ENCODE peak calls at places on chromosomes 12 and 14, in seven cellular contexts. P, X, V, F, J, C and O are unnamed samples.

GRCh38 chr14:54568821-54569591 is 2.1 kb downstream of the SAMD4A start:
- DNase-seq in X (no peak), F (no peak), J (no peak), P (no peak), V (peak), C (no peak), O (no peak)

GRCh38 chr12:9214536-9214935 is 6.3 kb upstream of the PZP start:
- DNase-seq in C (no peak), F (no peak), P (no peak), J (no peak), X (no peak), V (no peak), O (no peak)

GRCh38 chr14:94867931-94868597 is 98.2 kb upstream of the GSC start:
- DNase-seq in J (peak), P (no peak), F (peak), X (no peak), C (no peak), V (no peak), O (no peak)

GRCh38 chr12:110530511-110530910 is 28.4 kb downstream of the RAD9B start:
- DNase-seq in F (no peak), X (no peak), P (no peak), J (no peak), C (no peak), V (no peak), O (no peak)

GRCh38 chr12:22115711-22116110 is 69.7 kb downstream of the CMAS start:
- DNase-seq in J (no peak), X (no peak), P (no peak), C (no peak), V (no peak), F (no peak), O (no peak)

GRCh38 chr12:75881910-75882309 is 149.7 kb downstream of the PHLDA1 start:
- DNase-seq in X (no peak), F (no peak), P (no peak), C (no peak), J (peak), V (no peak), O (no peak)

GRCh38 chr12:92208613-92209121 is 63.0 kb upstream of the BTG1 start:
- DNase-seq in P (no peak), F (no peak), X (no peak), V (peak), C (no peak), J (peak), O (peak)

GRCh38 chr12:26347300-26347699 is 151.9 kb downstream of the SSPN start:
- DNase-seq in X (no peak), P (no peak), J (no peak), V (no peak), C (no peak), F (no peak), O (no peak)

GRCh38 chr12:75900781-75901254 is 130.8 kb downstream of the PHLDA1 start:
- DNase-seq in C (no peak), X (no peak), V (no peak), J (no peak), P (no peak), F (no peak), O (no peak)

DNA sequence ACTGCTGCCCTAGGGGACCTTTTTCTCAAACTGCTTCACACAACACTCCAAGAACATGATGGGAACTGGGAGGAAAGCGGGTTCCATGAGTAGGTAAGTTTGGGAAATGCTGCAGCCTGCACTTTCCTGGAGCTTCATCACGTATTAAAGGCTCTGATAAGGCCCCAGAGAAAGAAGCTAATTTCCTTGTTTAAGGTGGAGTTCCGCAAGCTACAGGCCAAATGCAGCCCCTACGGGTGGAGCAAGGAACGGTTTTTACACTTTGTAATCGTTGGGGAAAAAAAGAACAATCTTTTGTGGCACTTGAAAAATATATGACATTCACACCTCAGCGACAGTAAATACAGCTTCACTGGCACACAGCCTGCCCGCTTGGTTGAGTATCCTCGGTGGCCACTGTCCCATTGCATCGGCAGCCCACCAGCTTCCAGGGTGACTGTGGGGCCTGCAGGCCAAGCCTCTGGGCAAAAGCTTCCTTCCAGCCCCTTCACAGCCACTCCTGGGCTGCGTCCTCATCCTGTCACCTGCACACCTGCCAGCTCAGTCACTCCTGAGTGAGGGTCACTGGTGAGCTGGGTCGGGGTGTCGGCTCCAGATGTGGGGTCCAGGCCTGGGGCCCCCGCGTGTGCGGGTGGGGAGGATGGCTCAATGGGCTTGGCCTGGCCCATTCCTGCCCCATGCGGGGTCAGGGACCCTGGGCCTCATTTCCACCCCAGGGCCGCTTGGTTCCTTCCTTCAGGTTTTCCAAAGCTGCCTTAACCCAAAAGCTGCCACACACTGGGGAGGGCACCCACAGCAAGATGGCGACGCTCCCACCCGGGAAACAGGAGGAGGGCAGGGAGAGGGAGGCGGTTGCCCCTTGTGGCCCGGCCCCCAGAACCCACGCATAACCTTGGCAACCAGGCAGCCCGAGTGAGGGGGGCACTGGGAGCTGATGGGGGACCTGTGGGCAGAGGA is 2.4 kb downstream of the AMN start:
- DNase-seq in J (no peak), F (no peak), X (no peak), P (no peak), C (no peak), V (no peak), O (no peak)
- TF ChIP-seq CTCF in J (peak), F (peak), X (no peak), P (no peak), C (no peak), V (peak), O (no peak)

DNA sequence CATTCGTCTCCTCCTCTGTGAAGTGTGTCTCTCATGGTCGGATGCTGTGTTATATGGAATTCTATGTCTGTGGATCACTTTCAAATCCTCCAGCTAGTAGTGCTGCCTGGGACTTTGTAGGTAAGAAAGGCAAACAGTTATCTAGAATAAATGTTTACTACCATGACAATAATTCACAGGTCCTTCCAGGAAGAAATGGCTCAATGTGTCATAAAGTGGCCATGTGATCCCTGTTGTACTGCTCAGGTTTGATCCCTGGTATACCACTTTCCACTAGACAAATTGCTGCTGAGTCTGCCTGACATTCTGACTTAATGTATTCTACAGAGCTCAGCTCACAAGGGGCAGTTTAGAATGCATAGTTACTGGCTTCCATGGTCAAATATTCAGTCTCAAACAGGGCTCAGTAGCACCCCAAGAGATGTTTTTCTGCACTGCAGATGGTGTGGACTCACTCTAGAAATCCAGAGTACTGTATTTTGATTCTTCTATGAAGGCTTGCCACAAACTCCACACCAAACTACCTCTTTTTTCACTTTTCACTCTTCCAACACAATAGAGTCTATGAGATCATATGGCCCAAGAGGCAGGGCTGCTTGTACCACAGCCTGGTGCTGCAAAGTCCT is 21.8 kb downstream of the TSHR start:
- DNase-seq in F (no peak), J (no peak), V (no peak), P (no peak), C (no peak), X (no peak), O (no peak)
- TF ChIP-seq CTCF in F (no peak), J (peak), V (no peak), P (no peak), C (no peak), X (no peak), O (no peak)

GRCh38 chr14:76091036-76091435 is 60.7 kb upstream of the GPATCH2L start:
- DNase-seq in J (no peak), P (no peak), X (no peak), F (no peak), V (no peak), C (no peak), O (no peak)
- TF ChIP-seq CTCF in J (peak), P (no peak), X (no peak), F (no peak), V (peak), C (no peak), O (no peak)

DNA sequence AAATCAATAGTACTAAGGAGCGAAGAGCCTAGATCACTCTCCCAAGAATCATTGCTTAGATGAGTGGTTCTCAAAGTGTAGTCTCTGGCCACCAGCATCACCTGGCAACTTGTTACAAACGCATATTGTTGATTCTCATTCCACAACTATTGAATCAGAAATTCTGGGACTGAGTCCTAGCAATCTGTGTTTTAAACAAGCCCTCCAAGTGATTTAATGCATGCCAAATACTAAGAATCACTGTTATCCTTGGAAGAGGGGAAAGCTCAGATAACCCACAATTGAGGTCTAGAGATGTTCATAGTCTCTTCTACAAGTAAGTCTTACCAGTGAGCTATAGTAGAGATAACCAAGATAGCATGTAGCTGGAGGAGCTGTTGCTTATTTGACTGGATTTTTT is 666.6 kb downstream of the DIO2 start:
- DNase-seq in F (no peak), P (no peak), C (no peak), J (peak), X (no peak), V (peak), O (no peak)
- TF ChIP-seq CTCF in F (no peak), P (no peak), C (no peak), J (no peak), X (no peak), V (no peak), O (no peak)

GRCh38 chr12:104182621-104183378 is 32.8 kb upstream of the TXNRD1 start:
- DNase-seq in V (peak), C (no peak), F (no peak), P (no peak), J (no peak), X (no peak), O (no peak)
- TF ChIP-seq CTCF in V (no peak), C (no peak), F (no peak), P (no peak), J (no peak), X (no peak), O (no peak)

DNA sequence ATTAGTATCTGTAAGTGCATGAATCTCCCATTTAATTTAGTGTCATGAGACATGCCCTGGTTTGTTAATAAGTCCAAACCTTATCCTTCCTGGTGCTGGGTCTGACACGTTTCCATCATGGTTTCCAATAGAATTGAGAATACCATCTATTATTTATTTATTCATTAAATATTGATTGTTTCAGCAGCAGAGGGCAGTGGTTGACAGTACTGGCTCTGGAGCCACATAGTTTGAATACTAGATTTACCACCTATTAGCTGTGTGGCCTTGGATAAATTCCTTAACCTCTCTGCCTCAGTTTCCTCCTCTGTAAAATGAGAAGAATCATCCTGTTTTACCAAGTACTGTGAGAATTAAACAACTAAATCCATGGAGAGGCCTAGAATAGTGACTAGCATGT is 941 bp upstream of the STAB2 start:
- DNase-seq in V (no peak), P (no peak), J (no peak), F (no peak), X (no peak), C (no peak), O (no peak)
- TF ChIP-seq CTCF in V (peak), P (peak), J (no peak), F (no peak), X (no peak), C (no peak), O (peak)

GRCh38 chr12:13000616-13000934 is 510 bp upstream of the HEBP1 start:
- DNase-seq in V (no peak), C (no peak), J (no peak), X (no peak), F (no peak), P (no peak), O (no peak)

GRCh38 chr12:12999959-13000615 is at the start of gene HEBP1:
- DNase-seq in X (peak), J (peak), F (peak), C (peak), P (peak), V (peak), O (peak)

GRCh38 chr12:13002301-13003097 is 2.4 kb upstream of the HEBP1 start:
- DNase-seq in J (no peak), F (no peak), C (no peak), X (no peak), P (no peak), V (no peak), O (no peak)

GRCh38 chr12:13001725-13002040 is 1.6 kb upstream of the HEBP1 start:
- DNase-seq in V (no peak), X (no peak), F (no peak), C (no peak), P (no peak), J (no peak), O (no peak)

GRCh38 chr12:13000935-13001724 is 1.1 kb upstream of the HEBP1 start:
- DNase-seq in P (no peak), J (peak), C (peak), V (no peak), F (peak), X (peak), O (peak)
- TF ChIP-seq CTCF in P (peak), J (peak), C (peak), V (peak), F (peak), X (peak), O (no peak)

GRCh38 chr12:28237423-28237822 is 47.2 kb downstream of the CCDC91 start:
- DNase-seq in V (no peak), J (no peak), X (no peak), C (no peak), F (no peak), P (no peak), O (no peak)
- TF ChIP-seq CTCF in V (peak), J (peak), X (no peak), C (no peak), F (peak), P (peak), O (no peak)

GRCh38 chr12:118446247-118446646 is 69.9 kb downstream of the SUDS3 start:
- DNase-seq in X (no peak), P (no peak), V (no peak), J (no peak), F (no peak), C (no peak), O (no peak)
- TF ChIP-seq CTCF in X (no peak), P (peak), V (no peak), J (no peak), F (no peak), C (no peak), O (no peak)